ENCODE peak calls at places on chromosomes 7 and 10, in four cellular contexts. B is skeletal muscle cell; J is activated T-cell treated with anti-CD3 and anti-CD28 coated beads for 1 hour; C is stimulated activated CD8-positive, alpha-beta memory T cell treated with anti-CD3 and anti-CD28 coated beads, Interleukin-2, amount 100 ng/mL, for 1 hour. F is an unnamed sample.
A peak's percentile ranks its signal among the peaks of the same experiment; 100 is the strongest.

GRCh38 chr7:27346531-27347260 is 104.1 kb downstream of the EVX1 start:
- DNase-seq in B (peak; percentile 85), J (no peak), C (no peak), F (peak; percentile 33)

GRCh38 chr7:138784692-138785091 is 13.1 kb upstream of the TMEM213 start:
- DNase-seq in B (no peak), J (no peak), C (no peak), F (no peak)

GRCh38 chr10:30697806-30698205 is 68.3 kb upstream of the LYZL2 start:
- DNase-seq in B (no peak), J (no peak), C (no peak), F (no peak)

GRCh38 chr10:132065491-132066105 is at the start of gene JAKMIP3:
- DNase-seq in B (peak; percentile 72), J (no peak), C (no peak), F (peak; percentile 68)

GRCh38 chr7:78020131-78020873 is 221.7 kb downstream of the PHTF2 start:
- DNase-seq in B (peak; percentile 59), J (no peak), C (no peak), F (peak; percentile 75)

GRCh38 chr10:73262105-73262730 is 9.8 kb upstream of the MRPS16 start:
- DNase-seq in B (peak; percentile 66), J (no peak), C (no peak), F (no peak)

GRCh38 chr7:3272691-3273141 is 28.3 kb upstream of the SDK1 start:
- DNase-seq in B (peak; percentile 53), J (no peak), C (no peak), F (no peak)

GRCh38 chr7:151679868-151680534 is 160.3 kb upstream of the RHEB start:
- DNase-seq in B (no peak), J (no peak), C (no peak), F (no peak)

GRCh38 chr7:51019891-51020855 is 237.5 kb upstream of the GRB10 start:
- DNase-seq in B (no peak), J (no peak), C (no peak), F (no peak)

GRCh38 chr10:65470986-65471385 is 1454.8 kb upstream of the LRRTM3 start:
- DNase-seq in B (no peak), J (no peak), C (no peak), F (peak; percentile 19)

GRCh38 chr7:16934947-16935742 is 53.4 kb upstream of the AGR3 start:
- DNase-seq in B (no peak), J (no peak), C (no peak), F (no peak)

GRCh38 chr7:48182736-48183369 is 11.6 kb downstream of the ABCA13 start:
- DNase-seq in B (peak; percentile 4), J (no peak), C (no peak), F (no peak)

GRCh38 chr7:117901089-117901797 is 28.0 kb upstream of the CTTNBP2 start:
- DNase-seq in B (no peak), J (no peak), C (no peak), F (peak; percentile 13)

GRCh38 chr10:79289801-79290200 is 57.5 kb upstream of the PPIF start:
- DNase-seq in B (no peak), J (no peak), C (no peak), F (no peak)